ENCODE peak calls at places on chromosomes 13 and 19, in four cellular contexts. One of them, this sample, is unnamed.

GRCh38 chr13:79398915-79399314 is 7.1 kb downstream of the RBM26 start:
- DNase-seq in breast epithelium: no peak
- DNase-seq in adrenal gland: no peak
- DNase-seq in heart left ventricle: no peak
- DNase-seq in this sample: no peak

GRCh38 chr13:113664751-113665581 is 2.1 kb upstream of the GRK1 start:
- DNase-seq in heart left ventricle: peak
- DNase-seq in adrenal gland: no peak
- DNase-seq in breast epithelium: peak
- DNase-seq in this sample: peak

GRCh38 chr13:86282450-86282849 is 483.2 kb upstream of the SLITRK6 start:
- DNase-seq in adrenal gland: no peak
- DNase-seq in breast epithelium: no peak
- DNase-seq in heart left ventricle: no peak
- DNase-seq in this sample: no peak

GRCh38 chr13:40764587-40765403 is 6.2 kb downstream of the MRPS31 start:
- DNase-seq in breast epithelium: no peak
- DNase-seq in adrenal gland: no peak
- DNase-seq in heart left ventricle: no peak
- DNase-seq in this sample: no peak

GRCh38 chr19:17718988-17719711 is at the start of gene MAP1S:
- DNase-seq in adrenal gland: peak
- DNase-seq in heart left ventricle: peak
- DNase-seq in breast epithelium: no peak
- DNase-seq in this sample: peak

GRCh38 chr13:113337556-113337955 is 26.4 kb downstream of the GRTP1 start:
- DNase-seq in breast epithelium: no peak
- DNase-seq in adrenal gland: no peak
- DNase-seq in heart left ventricle: peak
- DNase-seq in this sample: no peak

GRCh38 chr19:12767666-12768065 is 7.7 kb downstream of the HOOK2 start:
- DNase-seq in breast epithelium: no peak
- DNase-seq in adrenal gland: no peak
- DNase-seq in heart left ventricle: no peak
- DNase-seq in this sample: no peak

GRCh38 chr13:26460652-26461051 is 96.8 kb upstream of the WASF3 start:
- DNase-seq in adrenal gland: peak
- DNase-seq in heart left ventricle: peak
- DNase-seq in breast epithelium: no peak
- DNase-seq in this sample: no peak

GRCh38 chr13:94198666-94199065 is 280.8 kb downstream of the DCT start:
- DNase-seq in heart left ventricle: no peak
- DNase-seq in breast epithelium: no peak
- DNase-seq in adrenal gland: no peak
- DNase-seq in this sample: no peak

GRCh38 chr19:38831142-38831605 is 420 bp downstream of the ECH1 start:
- DNase-seq in heart left ventricle: peak
- DNase-seq in breast epithelium: peak
- DNase-seq in adrenal gland: peak
- DNase-seq in this sample: no peak

GRCh38 chr13:32446778-32447465 is 19.0 kb upstream of the N4BP2L1 start:
- DNase-seq in adrenal gland: no peak
- DNase-seq in breast epithelium: no peak
- DNase-seq in heart left ventricle: no peak
- DNase-seq in this sample: no peak

DNA sequence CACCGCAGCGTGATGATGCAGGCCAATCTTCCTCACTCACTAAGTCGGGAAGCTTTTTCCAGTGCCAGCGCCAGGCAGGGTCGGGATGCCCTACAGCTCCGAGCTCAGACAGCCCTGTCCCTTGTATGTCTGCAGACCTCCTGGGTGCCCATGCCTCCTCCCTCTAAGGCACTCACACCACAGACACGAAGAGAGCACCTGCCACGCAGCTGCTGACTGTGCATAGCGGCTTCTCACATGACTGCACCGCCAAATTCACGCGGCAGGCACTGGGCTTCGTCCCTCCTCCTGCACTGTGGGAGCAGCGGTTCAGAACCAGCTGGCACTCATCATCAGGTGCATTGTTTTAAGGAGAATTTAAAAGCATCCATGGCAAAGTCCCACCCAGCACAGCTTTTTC is 88.1 kb downstream of the SLC7A1 start:
- DNase-seq in breast epithelium: no peak
- DNase-seq in adrenal gland: no peak
- DNase-seq in heart left ventricle: no peak
- DNase-seq in this sample: no peak
- H3K4me3 ChIP-seq in breast epithelium: no peak
- H3K4me3 ChIP-seq in adrenal gland: no peak
- H3K4me3 ChIP-seq in heart left ventricle: no peak
- H3K4me3 ChIP-seq in this sample: no peak

DNA sequence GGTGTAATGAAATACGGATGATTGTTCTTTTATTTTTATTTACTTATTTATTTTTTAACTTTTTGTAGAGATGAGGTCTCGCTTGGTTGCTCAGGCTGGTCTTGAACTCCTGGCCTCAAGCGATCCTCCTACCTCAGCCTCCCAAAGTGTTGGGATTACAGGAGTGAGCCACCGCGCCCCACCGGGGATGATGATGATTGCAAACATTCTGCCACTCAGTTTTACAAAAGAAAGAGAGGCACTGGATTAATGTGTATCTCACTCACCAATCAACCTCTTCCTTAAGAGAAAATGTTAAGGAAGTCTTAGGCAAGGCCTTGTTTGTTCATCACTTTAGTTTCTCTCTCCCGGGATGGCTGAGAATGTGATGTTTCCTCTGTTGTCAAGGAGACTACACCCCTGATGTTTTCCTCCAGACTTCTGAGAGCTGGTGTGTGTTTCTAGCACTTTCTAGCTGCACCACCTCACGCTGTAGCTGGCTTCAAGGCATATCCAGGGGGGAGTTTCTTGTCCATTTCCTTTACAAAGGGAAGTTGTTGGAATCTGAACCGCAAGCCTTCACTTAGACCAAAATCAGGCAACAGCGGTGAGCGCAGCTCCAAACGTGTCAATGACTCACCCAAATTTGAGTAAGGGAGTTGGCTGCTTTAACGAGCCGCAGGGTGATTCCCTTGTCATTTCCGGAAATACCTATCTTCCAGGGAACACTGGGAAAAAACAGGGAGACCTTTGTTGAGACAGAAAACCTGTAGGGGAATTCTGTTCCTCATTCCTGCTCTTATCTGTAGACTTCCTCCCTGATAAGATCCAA is 2.3 kb downstream of the LDLR start:
- DNase-seq in adrenal gland: peak
- DNase-seq in heart left ventricle: peak
- DNase-seq in breast epithelium: peak
- DNase-seq in this sample: peak
- TF ChIP-seq POLR2A in adrenal gland: peak
- TF ChIP-seq POLR2A in heart left ventricle: no peak
- TF ChIP-seq POLR2A in breast epithelium: no peak
- TF ChIP-seq POLR2A in this sample: no peak

GRCh38 chr19:30353394-30353793 is 18.8 kb upstream of the ZNF536 start:
- DNase-seq in adrenal gland: no peak
- DNase-seq in heart left ventricle: no peak
- DNase-seq in breast epithelium: peak
- DNase-seq in this sample: no peak
- H3K4me3 ChIP-seq in adrenal gland: no peak
- H3K4me3 ChIP-seq in heart left ventricle: no peak
- H3K4me3 ChIP-seq in breast epithelium: no peak
- H3K4me3 ChIP-seq in this sample: no peak

GRCh38 chr19:40441719-40442253 is 2.3 kb downstream of the SERTAD3 start:
- DNase-seq in breast epithelium: no peak
- DNase-seq in heart left ventricle: no peak
- DNase-seq in adrenal gland: no peak
- DNase-seq in this sample: no peak

GRCh38 chr19:40443131-40443929 is 805 bp downstream of the SERTAD3 start:
- DNase-seq in breast epithelium: peak
- DNase-seq in heart left ventricle: peak
- DNase-seq in adrenal gland: peak
- DNase-seq in this sample: peak

GRCh38 chr19:40444181-40445005 is at the start of gene SERTAD3:
- DNase-seq in adrenal gland: peak
- DNase-seq in breast epithelium: peak
- DNase-seq in heart left ventricle: peak
- DNase-seq in this sample: peak

GRCh38 chr19:40443930-40444180 is 280 bp downstream of the SERTAD3 start:
- DNase-seq in breast epithelium: no peak
- DNase-seq in heart left ventricle: no peak
- DNase-seq in adrenal gland: no peak
- DNase-seq in this sample: no peak

GRCh38 chr19:40442328-40443130 is 1.6 kb downstream of the SERTAD3 start:
- DNase-seq in heart left ventricle: no peak
- DNase-seq in adrenal gland: peak
- DNase-seq in breast epithelium: no peak
- DNase-seq in this sample: no peak
- TF ChIP-seq POLR2A in heart left ventricle: no peak
- TF ChIP-seq POLR2A in adrenal gland: no peak
- TF ChIP-seq POLR2A in breast epithelium: no peak
- TF ChIP-seq POLR2A in this sample: no peak

DNA sequence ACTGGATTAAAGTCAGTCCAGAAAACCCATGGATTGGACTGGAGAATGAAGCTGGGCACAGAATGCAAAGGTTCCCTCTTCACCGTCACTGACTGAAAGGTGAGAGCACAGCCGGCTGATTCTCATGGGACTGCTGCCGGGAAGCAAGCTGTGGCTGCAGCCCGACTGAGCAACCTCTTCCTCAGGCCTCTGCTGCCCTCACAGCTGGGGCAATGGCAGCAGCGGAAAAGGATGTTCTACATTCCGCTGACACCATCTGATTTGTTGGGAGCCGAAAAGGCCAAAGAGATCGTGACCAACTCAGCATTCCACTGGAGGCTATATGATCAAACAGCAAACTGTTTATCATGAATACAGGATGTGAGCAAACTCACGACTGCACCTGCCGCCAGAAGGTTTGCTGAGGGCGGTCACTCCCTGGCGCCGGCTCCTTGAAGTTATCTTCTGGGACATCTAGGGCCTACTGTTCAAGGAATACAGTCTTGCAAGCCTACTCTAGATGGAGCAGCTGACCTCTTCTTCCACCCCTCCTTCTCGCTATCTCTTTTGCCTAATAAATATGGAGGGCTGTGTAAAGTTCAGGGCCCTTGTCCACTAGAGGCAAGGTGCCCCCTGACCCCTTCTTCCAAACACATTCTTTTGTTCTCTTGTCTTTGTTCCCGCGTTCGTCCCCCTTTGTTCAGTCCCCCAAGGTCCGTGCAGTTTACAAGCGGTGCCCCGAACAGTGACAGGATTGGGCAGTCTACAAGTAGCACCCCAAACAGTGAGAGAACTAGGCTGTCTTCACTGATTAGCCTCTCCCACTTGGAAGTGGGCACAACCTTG is 19.6 kb upstream of the SIGLEC6 start:
- DNase-seq in heart left ventricle: no peak
- DNase-seq in breast epithelium: no peak
- DNase-seq in adrenal gland: no peak
- DNase-seq in this sample: peak
- H3K4me3 ChIP-seq in heart left ventricle: no peak
- H3K4me3 ChIP-seq in breast epithelium: no peak
- H3K4me3 ChIP-seq in adrenal gland: no peak
- H3K4me3 ChIP-seq in this sample: no peak

DNA sequence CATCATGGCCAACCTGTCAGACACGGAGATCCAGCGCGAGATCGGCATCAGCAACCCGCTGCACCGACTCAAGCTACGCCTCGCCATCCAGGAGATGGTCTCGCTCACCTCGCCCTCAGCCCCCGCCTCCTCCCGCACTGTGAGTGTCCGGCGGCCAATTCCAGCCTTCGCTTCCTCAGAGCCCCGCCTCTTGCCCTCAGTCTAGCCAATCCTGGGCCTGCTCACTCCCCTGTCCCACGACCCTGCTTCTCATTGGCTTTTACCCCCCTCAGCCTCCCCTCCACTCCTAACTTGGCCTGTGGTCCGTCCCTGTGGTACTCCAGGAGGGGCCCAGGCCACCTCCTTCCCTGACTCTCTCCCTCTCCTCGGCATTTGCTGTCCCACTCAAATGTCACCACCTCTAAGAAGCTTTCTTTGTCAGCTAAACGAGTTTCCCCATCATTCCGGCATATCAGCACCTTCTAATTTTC is 12.3 kb downstream of the HRC start:
- DNase-seq in adrenal gland: peak
- DNase-seq in breast epithelium: peak
- DNase-seq in heart left ventricle: peak
- DNase-seq in this sample: peak
- TF ChIP-seq POLR2A in adrenal gland: peak
- TF ChIP-seq POLR2A in breast epithelium: no peak
- TF ChIP-seq POLR2A in heart left ventricle: no peak
- TF ChIP-seq POLR2A in this sample: no peak

DNA sequence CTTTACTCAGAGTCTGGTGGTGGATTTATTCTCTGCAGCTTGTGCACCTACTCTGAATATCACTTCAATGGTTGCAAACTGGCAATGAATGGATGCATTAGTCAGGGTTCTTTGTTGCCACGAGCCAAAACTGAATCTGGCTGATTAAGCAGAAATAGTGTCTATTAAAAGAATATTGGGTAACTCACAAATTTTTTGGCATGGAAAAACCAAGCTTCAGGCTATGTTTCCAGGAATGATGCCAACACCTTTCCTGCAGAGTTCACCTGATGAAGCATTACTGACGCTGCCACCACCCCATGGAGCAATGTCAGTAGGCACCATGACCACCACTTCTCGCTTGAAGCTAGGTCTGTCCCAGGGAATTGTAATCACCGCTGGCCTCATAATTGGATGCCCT is 597.8 kb upstream of the SLC10A2 start:
- DNase-seq in breast epithelium: no peak
- DNase-seq in adrenal gland: peak
- DNase-seq in heart left ventricle: no peak
- DNase-seq in this sample: peak
- H3K4me3 ChIP-seq in breast epithelium: no peak
- H3K4me3 ChIP-seq in adrenal gland: no peak
- H3K4me3 ChIP-seq in heart left ventricle: no peak
- H3K4me3 ChIP-seq in this sample: no peak

GRCh38 chr19:4723465-4724251 is at the start of gene DPP9:
- DNase-seq in heart left ventricle: peak
- DNase-seq in adrenal gland: peak
- DNase-seq in breast epithelium: peak
- DNase-seq in this sample: peak
- TF ChIP-seq POLR2A in heart left ventricle: no peak
- TF ChIP-seq POLR2A in adrenal gland: no peak
- TF ChIP-seq POLR2A in breast epithelium: no peak
- TF ChIP-seq POLR2A in this sample: no peak